ENCODE peak calls at places on chromosomes 2 and 18, in eight cellular contexts. S, Z, H, A, N, B, L and X are unnamed samples.

GRCh38 chr2:215693269-215693998 is 257.6 kb upstream of the FN1 start:
- DNase-seq in L (no peak), A (no peak), H (no peak), B (no peak), N (no peak), Z (no peak), S (no peak), X (no peak)

GRCh38 chr2:149034406-149034805 is 4.1 kb upstream of the LYPD6B start:
- DNase-seq in S (no peak), N (no peak), Z (no peak), L (no peak), B (no peak), A (no peak), H (no peak), X (no peak)

GRCh38 chr18:76005632-76006031 is 489.4 kb downstream of the ZNF516 start:
- DNase-seq in Z (no peak), B (peak), H (no peak), N (no peak), S (no peak), L (no peak), A (peak), X (no peak)

GRCh38 chr2:132676999-132677398 is 7.0 kb upstream of the LYPD1 start:
- DNase-seq in S (no peak), N (no peak), A (no peak), L (no peak), H (no peak), B (no peak), Z (no peak), X (no peak)

GRCh38 chr2:39837856-39838453 is 58.9 kb upstream of the THUMPD2 start:
- DNase-seq in B (no peak), Z (no peak), N (peak), S (peak), L (no peak), A (no peak), H (no peak), X (peak)

GRCh38 chr2:219911541-219911940 is 284.1 kb downstream of the SLC4A3 start:
- DNase-seq in Z (no peak), L (no peak), S (no peak), B (no peak), A (no peak), H (no peak), N (no peak), X (no peak)

GRCh38 chr18:51128533-51128932 is 68.9 kb downstream of the MEX3C start:
- DNase-seq in N (no peak), A (no peak), L (no peak), S (no peak), Z (no peak), B (no peak), H (no peak), X (no peak)

GRCh38 chr2:206145665-206146064 is 13.6 kb downstream of the NDUFS1 start:
- DNase-seq in S (no peak), A (no peak), H (no peak), N (no peak), Z (no peak), L (no peak), B (no peak), X (no peak)

GRCh38 chr2:86037141-86037794 is 68.4 kb downstream of the POLR1A start:
- DNase-seq in L (peak), S (peak), H (peak), N (peak), B (no peak), Z (peak), A (no peak), X (no peak)

GRCh38 chr2:153739394-153739793 is 132.3 kb upstream of the GALNT13 start:
- DNase-seq in H (no peak), Z (no peak), A (no peak), B (no peak), S (no peak), L (no peak), N (no peak), X (no peak)

GRCh38 chr2:134234535-134234934 is 19.3 kb upstream of the MGAT5 start:
- DNase-seq in S (peak), Z (no peak), N (no peak), L (no peak), A (no peak), H (no peak), B (peak), X (no peak)

GRCh38 chr2:214533511-214533910 is 122.7 kb downstream of the VWC2L start:
- DNase-seq in Z (no peak), L (no peak), S (no peak), B (no peak), A (no peak), H (no peak), N (no peak), X (no peak)

GRCh38 chr2:69693472-69694450 is 48.2 kb upstream of the ANXA4 start:
- DNase-seq in A (no peak), N (no peak), Z (peak), B (no peak), S (no peak), L (peak), H (peak), X (no peak)

GRCh38 chr2:241300000-241300399 is 15.5 kb downstream of the HDLBP start:
- DNase-seq in Z (peak), S (no peak), L (peak), H (peak), N (no peak), B (no peak), A (no peak), X (no peak)

GRCh38 chr2:9984217-9984739 is 32.8 kb downstream of the GRHL1 start:
- DNase-seq in S (no peak), L (peak), Z (no peak), A (peak), B (peak), N (peak), H (no peak), X (no peak)

GRCh38 chr2:100819365-100820345 is at the start of gene NPAS2:
- DNase-seq in L (peak), S (peak), H (no peak), N (no peak), A (no peak), Z (no peak), B (no peak), X (no peak)

GRCh38 chr2:101063352-101063751 is 61.3 kb downstream of the RPL31 start:
- DNase-seq in A (no peak), H (no peak), L (no peak), B (no peak), Z (no peak), N (peak), S (no peak), X (no peak)

GRCh38 chr2:239436076-239436475 is 35.3 kb upstream of the HDAC4 start:
- DNase-seq in Z (no peak), A (no peak), B (no peak), H (no peak), L (no peak), N (no peak), S (no peak), X (no peak)

GRCh38 chr2:214856116-214856515 is 46.6 kb upstream of the BARD1 start:
- DNase-seq in Z (no peak), N (no peak), B (no peak), L (no peak), S (no peak), A (no peak), H (no peak), X (no peak)

GRCh38 chr2:68230246-68231060 is 21.9 kb downstream of the PPP3R1 start:
- DNase-seq in A (no peak), S (no peak), N (no peak), L (no peak), B (no peak), Z (no peak), H (no peak), X (no peak)

GRCh38 chr2:120919771-120920437 is 184.2 kb downstream of the GLI2 start:
- DNase-seq in H (no peak), S (no peak), Z (no peak), N (no peak), A (no peak), B (no peak), L (no peak), X (no peak)

GRCh38 chr18:79720359-79720733 is 40.7 kb downstream of the CTDP1 start:
- DNase-seq in L (peak), B (no peak), H (no peak), S (no peak), N (no peak), A (no peak), Z (no peak), X (no peak)

GRCh38 chr2:59449264-59449663 is 1104.2 kb downstream of the BCL11A start:
- DNase-seq in B (no peak), L (no peak), H (no peak), Z (no peak), A (no peak), N (no peak), S (peak), X (no peak)

GRCh38 chr2:173448938-173449471 is 94.3 kb downstream of the CDCA7 start:
- DNase-seq in L (peak), N (peak), H (peak), B (peak), Z (peak), S (peak), A (no peak), X (peak)

GRCh38 chr18:73664896-73665295 is 482.7 kb downstream of the FBXO15 start:
- DNase-seq in N (no peak), A (no peak), Z (no peak), B (no peak), S (no peak), L (no peak), H (no peak), X (no peak)

GRCh38 chr2:101751875-101752619 is 54.5 kb downstream of the MAP4K4 start:
- DNase-seq in A (no peak), H (no peak), S (no peak), B (no peak), Z (no peak), L (no peak), N (no peak), X (no peak)

GRCh38 chr2:95158891-95159619 is 593 bp downstream of the ZNF514 start:
- DNase-seq in S (peak), H (peak), B (peak), N (no peak), Z (no peak), A (peak), L (peak), X (peak)

GRCh38 chr2:186589733-186590537 is at the start of gene ITGAV:
- DNase-seq in B (peak), H (peak), Z (peak), S (peak), N (peak), A (peak), L (peak), X (peak)

GRCh38 chr2:238879621-238880377 is 31.9 kb downstream of the TWIST2 start:
- DNase-seq in A (no peak), H (no peak), L (peak), S (no peak), N (no peak), Z (no peak), B (no peak), X (no peak)

GRCh38 chr18:32759768-32760167 is 13.1 kb downstream of the KLHL14 start:
- DNase-seq in S (no peak), A (no peak), Z (no peak), L (no peak), B (peak), H (no peak), N (no peak), X (no peak)

GRCh38 chr2:24855022-24855622 is 61.9 kb downstream of the CENPO start:
- DNase-seq in H (no peak), N (no peak), L (no peak), Z (no peak), B (no peak), S (no peak), A (no peak), X (no peak)

GRCh38 chr18:23377669-23378469 is 75.2 kb upstream of the RIOK3 start:
- DNase-seq in Z (no peak), S (no peak), N (peak), L (no peak), B (no peak), H (no peak), A (no peak), X (no peak)

GRCh38 chr2:188600536-188601210 is 309.0 kb downstream of the GULP1 start:
- DNase-seq in B (no peak), H (no peak), S (no peak), L (no peak), N (no peak), A (no peak), Z (no peak), X (no peak)

GRCh38 chr2:47129191-47129711 is 25.9 kb downstream of the STPG4 start:
- DNase-seq in A (no peak), H (no peak), Z (no peak), N (no peak), B (no peak), L (no peak), S (no peak), X (no peak)

GRCh38 chr18:79425573-79425895 is 29.8 kb downstream of the NFATC1 start:
- DNase-seq in L (no peak), N (no peak), B (no peak), A (no peak), H (no peak), Z (no peak), S (no peak), X (no peak)

GRCh38 chr18:12517142-12517541 is 109.4 kb downstream of the PRELID3A start:
- DNase-seq in S (no peak), H (no peak), L (no peak), B (no peak), N (no peak), A (no peak), Z (no peak), X (no peak)